ENCODE peak calls at places on chromosomes 6 and 20, in five cellular contexts. N is suprapubic skin, A is HCT116, Y is A549, H is astrocyte. J is an unnamed sample.
A peak's percentile ranks its signal among the peaks of the same experiment; 100 is the strongest.

GRCh38 chr20:31602779-31603441 is 2.2 kb upstream of the ID1 start:
- DNase-seq in Y (peak; percentile 83), N (no peak), A (peak; percentile 72), H (peak; percentile 90), J (no peak)

GRCh38 chr20:17647391-17648305 is 34.4 kb downstream of the RRBP1 start:
- DNase-seq in H (no peak), Y (no peak), A (no peak), N (no peak), J (no peak)

GRCh38 chr6:170200458-170200891 is 90.4 kb downstream of the DLL1 start:
- DNase-seq in N (peak; percentile 53), H (peak; percentile 61), A (no peak), Y (no peak), J (no peak)

GRCh38 chr20:50699688-50700087 is 8.3 kb upstream of the RIPOR3 start:
- DNase-seq in N (no peak), Y (no peak), A (no peak), H (no peak), J (no peak)

GRCh38 chr6:85866758-85867401 is 224.2 kb upstream of the SYNCRIP start:
- DNase-seq in H (no peak), A (no peak), Y (no peak), N (no peak), J (no peak)

GRCh38 chr20:325889-326644 is 715 bp downstream of the SOX12 start:
- DNase-seq in Y (peak; percentile 77), A (no peak), H (peak; percentile 42), N (peak; percentile 89), J (peak; percentile 91)

GRCh38 chr6:110456694-110457093 is 19.7 kb downstream of the SLC22A16 start:
- DNase-seq in Y (no peak), N (no peak), A (no peak), H (no peak), J (no peak)

GRCh38 chr6:37192669-37193068 is 22.7 kb downstream of the PIM1 start:
- DNase-seq in N (no peak), A (no peak), Y (no peak), H (no peak), J (no peak)

GRCh38 chr6:34768148-34768547 is 10.8 kb downstream of the SNRPC start:
- DNase-seq in Y (no peak), A (no peak), N (no peak), H (no peak), J (no peak)

GRCh38 chr6:64217721-64218603 is 582.4 kb downstream of the PHF3 start:
- DNase-seq in A (no peak), H (no peak), N (no peak), Y (no peak), J (no peak)

DNA sequence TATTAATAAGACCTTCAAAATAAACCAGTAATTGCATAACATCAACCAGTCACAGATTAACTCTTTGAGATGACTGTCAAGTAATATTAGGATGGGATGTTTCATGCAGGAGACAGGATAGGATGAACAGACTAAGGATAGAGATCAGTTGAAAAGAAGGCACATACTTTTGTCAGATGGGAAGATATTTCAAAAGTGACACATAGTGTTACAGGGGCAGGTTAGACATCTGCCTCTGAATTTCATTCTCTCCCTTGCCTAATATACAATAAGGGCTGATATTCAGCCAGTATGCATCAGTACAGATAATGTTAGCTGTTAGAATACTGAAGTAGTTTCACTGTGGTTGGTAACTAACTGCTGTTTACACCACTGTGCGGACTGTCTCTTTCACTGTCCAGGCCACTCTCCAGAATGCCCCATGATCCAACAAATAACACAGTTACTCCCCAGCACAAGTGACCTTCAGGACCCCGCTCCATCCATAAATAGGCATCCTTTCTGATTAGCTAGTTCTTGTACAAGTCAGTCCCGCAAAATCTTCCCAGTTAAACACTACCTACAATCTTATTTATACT is 22.1 kb upstream of the PLN start:
- DNase-seq in A (no peak), H (no peak), N (no peak), Y (no peak), J (no peak)
- H3K4me1 ChIP-seq in A (no peaks in the 10 kb centered on the region), H (no peaks in the 10 kb centered on the region), N (peaks cover 6% of the 10 kb centered on the region), Y (no peaks in the 10 kb centered on the region), J (no peaks in the 10 kb centered on the region)

DNA sequence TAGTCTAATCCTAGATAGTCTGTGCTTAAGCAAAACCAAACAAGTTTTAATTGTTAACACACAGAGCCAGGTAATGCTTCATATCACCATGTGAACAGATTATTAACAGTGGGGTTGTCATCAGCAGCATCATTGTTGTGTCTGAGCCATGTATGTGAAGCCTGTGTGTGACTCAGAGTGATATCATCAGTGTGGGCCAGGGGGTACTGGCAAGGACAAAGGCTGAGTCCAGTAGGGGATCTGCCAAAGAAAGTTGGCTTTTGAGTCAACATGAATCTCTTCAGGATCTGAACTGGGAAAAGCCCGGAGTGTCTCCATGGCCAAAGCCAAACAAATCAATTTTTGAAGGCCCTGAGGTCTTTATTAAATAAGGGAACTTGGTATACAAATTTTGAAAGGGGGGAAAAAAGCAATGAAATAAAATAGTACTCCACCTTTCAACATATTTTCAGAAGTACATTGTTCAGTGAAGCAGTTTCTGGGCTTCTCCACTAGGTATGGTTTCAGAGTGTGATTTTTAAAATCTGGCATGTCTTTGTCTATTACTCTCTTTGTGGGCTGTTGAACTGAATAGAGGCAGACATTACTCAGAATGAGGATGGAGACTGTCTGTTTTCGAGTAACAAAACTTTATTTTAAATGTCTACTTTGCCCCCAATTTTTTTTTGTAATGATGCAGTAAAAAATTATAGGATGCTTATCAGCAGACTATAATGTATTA is 444.2 kb upstream of the JAG1 start:
- DNase-seq in A (peak; percentile 27), N (no peak), H (peak; percentile 92), Y (peak; percentile 78), J (no peak)
- H3K4me1 ChIP-seq in A (peaks cover 5% of the 10 kb centered on the region), N (no peaks in the 10 kb centered on the region), H (peaks cover 26% of the 10 kb centered on the region), Y (peaks cover 28% of the 10 kb centered on the region), J (no peaks in the 10 kb centered on the region)

GRCh38 chr20:34001378-34001777 is 7.7 kb downstream of the RALY start:
- DNase-seq in A (no peak), Y (no peak), H (peak; percentile 34), N (no peak), J (no peak)
- H3K4me1 ChIP-seq in A (peaks cover 3% of the 10 kb centered on the region), Y (peaks cover 15% of the 10 kb centered on the region), H (no peaks in the 10 kb centered on the region), N (peaks cover 37% of the 10 kb centered on the region), J (peaks cover 19% of the 10 kb centered on the region)

GRCh38 chr20:34312024-34312460 is 8.9 kb upstream of the AHCY start:
- DNase-seq in N (no peak), H (no peak), Y (peak; percentile 21), A (no peak), J (no peak)
- H3K4me1 ChIP-seq in N (peaks cover 19% of the 10 kb centered on the region), H (peaks cover 14% of the 10 kb centered on the region), Y (peaks cover 41% of the 10 kb centered on the region), A (peaks cover 68% of the 10 kb centered on the region), J (peaks cover 5% of the 10 kb centered on the region)

GRCh38 chr6:32177788-32178546 is at the start of gene RNF5:
- DNase-seq in A (peak; percentile 100), Y (peak; percentile 100), H (peak; percentile 100), N (peak; percentile 99), J (peak; percentile 98)

GRCh38 chr6:32181890-32182529 is 2.0 kb downstream of the AGER start:
- DNase-seq in H (no peak), A (no peak), N (no peak), Y (no peak), J (peak; percentile 50)

GRCh38 chr6:32178547-32179440 is 589 bp downstream of the RNF5 start:
- DNase-seq in H (no peak), Y (no peak), A (no peak), N (no peak), J (peak; percentile 89)

GRCh38 chr6:32181148-32181702 is 2.8 kb downstream of the AGER start:
- DNase-seq in H (no peak), N (no peak), Y (no peak), A (no peak), J (peak; percentile 71)

DNA sequence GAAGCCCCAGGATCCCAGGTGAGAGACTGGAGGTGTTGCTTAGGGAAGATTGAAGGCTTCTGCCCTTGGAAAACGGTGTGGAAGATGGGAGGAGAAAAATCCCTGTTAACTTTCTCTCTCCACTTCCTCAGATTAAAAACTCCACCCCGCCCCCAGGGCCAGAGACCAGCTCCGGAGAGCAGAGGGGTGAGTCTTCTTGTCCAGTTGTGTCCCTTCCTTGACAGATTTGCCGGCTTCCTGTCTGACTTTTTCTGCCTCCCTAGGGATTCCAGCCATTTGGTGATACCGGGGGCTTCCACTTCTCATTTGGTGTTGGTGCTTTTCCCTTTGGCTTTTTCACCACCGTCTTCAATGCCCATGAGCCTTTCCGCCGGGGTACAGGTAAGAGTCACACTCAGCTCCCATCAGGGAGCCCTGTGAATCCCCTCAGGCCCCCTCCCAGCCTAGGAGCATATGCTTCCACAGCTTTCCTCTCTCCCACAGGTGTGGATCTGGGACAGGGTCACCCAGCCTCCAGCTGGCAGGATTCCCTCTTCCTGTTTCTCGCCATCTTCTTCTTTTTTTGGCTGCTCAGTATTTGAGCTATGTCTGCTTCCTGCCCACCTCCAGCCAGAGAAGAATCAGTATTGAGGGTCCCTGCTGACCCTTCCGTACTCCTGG is 1.7 kb downstream of the RNF5 start:
- DNase-seq in A (no peak), Y (no peak), H (no peak), N (no peak), J (peak; percentile 43)
- H3K4me1 ChIP-seq in A (peaks cover 41% of the 10 kb centered on the region), Y (peaks cover 25% of the 10 kb centered on the region), H (peaks cover 27% of the 10 kb centered on the region), N (peaks cover 62% of the 10 kb centered on the region), J (peaks cover 27% of the 10 kb centered on the region)